ENCODE peak calls at places on chromosome 16, in six cellular contexts. B is neural crest cell, G is AG09309, H is glutamatergic neuron, S is K562, A is GM13977. D is an unnamed sample.
A peak's percentile ranks its signal among the peaks of the same experiment; 100 is the strongest.

GRCh38 chr16:87552772-87553171 is 49.5 kb upstream of the JPH3 start:
- DNase-seq in G (no peak), A (no peak), H (no peak), S (no peak), B (no peak), D (no peak)

GRCh38 chr16:27870116-27870798 is 193.3 kb downstream of the GSG1L start:
- DNase-seq in H (no peak), G (no peak), S (no peak), B (no peak), A (no peak), D (no peak)

GRCh38 chr16:84259691-84260090 is 19.9 kb upstream of the KCNG4 start:
- DNase-seq in G (no peak), H (no peak), S (no peak), B (no peak), A (no peak), D (no peak)

GRCh38 chr16:66418165-66418962 is 8.7 kb upstream of the BEAN1 start:
- DNase-seq in G (no peak), H (no peak), A (no peak), B (no peak), S (no peak), D (no peak)

GRCh38 chr16:13178318-13178717 is 276.9 kb downstream of the SHISA9 start:
- DNase-seq in S (no peak), A (no peak), B (no peak), G (no peak), H (peak; percentile 24), D (no peak)

GRCh38 chr16:19115148-19116021 is 1.6 kb downstream of the ITPRIPL2 start:
- DNase-seq in S (no peak), B (no peak), G (no peak), A (no peak), H (peak; percentile 45), D (no peak)

GRCh38 chr16:28087675-28088285 is 24.3 kb upstream of the GSG1L start:
- DNase-seq in G (no peak), A (no peak), S (no peak), H (no peak), B (no peak), D (no peak)

GRCh38 chr16:75264531-75264998 is 13.1 kb upstream of the BCAR1 start:
- DNase-seq in H (no peak), S (no peak), A (no peak), G (no peak), B (no peak), D (peak; percentile 33)

GRCh38 chr16:1673424-1674151 is 4.5 kb upstream of the JPT2 start:
- DNase-seq in H (no peak), S (no peak), G (no peak), B (no peak), A (no peak), D (no peak)

GRCh38 chr16:75789237-75789636 is 62.9 kb upstream of the CPHXL start:
- DNase-seq in G (peak; percentile 11), A (peak; percentile 61), H (no peak), S (peak; percentile 56), B (peak; percentile 28), D (peak; percentile 46)

GRCh38 chr16:82074019-82074558 is 39.0 kb downstream of the HSD17B2 start:
- DNase-seq in G (no peak), B (no peak), A (no peak), H (no peak), S (no peak), D (no peak)

GRCh38 chr16:57357330-57358151 is 1.0 kb upstream of the CCL22 start:
- DNase-seq in G (no peak), S (no peak), A (peak; percentile 17), B (no peak), H (no peak), D (no peak)

GRCh38 chr16:57848181-57848580 is 45.9 kb upstream of the KIFC3 start:
- DNase-seq in S (no peak), B (no peak), A (no peak), H (no peak), G (no peak), D (no peak)

GRCh38 chr16:85612801-85613608 is at the start of gene GSE1:
- DNase-seq in A (peak; percentile 96), B (peak; percentile 69), S (peak; percentile 92), G (no peak), H (peak; percentile 94), D (peak; percentile 80)

GRCh38 chr16:90026135-90026534 is 6.9 kb upstream of the DBNDD1 start:
- DNase-seq in H (no peak), S (peak; percentile 52), A (no peak), B (no peak), G (no peak), D (no peak)

GRCh38 chr16:29807426-29808218 is 1.3 kb downstream of the MAZ start:
- DNase-seq in A (peak; percentile 87), H (peak; percentile 82), G (peak; percentile 81), B (peak; percentile 71), S (peak; percentile 85), D (peak; percentile 93)

GRCh38 chr16:6571044-6571443 is 761.6 kb upstream of the RBFOX1 start:
- DNase-seq in H (peak; percentile 21), G (no peak), B (no peak), A (no peak), S (no peak), D (no peak)

GRCh38 chr16:87424260-87424659 is 32.1 kb downstream of the MAP1LC3B start:
- DNase-seq in S (no peak), G (no peak), B (no peak), H (no peak), A (no peak), D (no peak)

GRCh38 chr16:12057276-12057675 is 80.7 kb downstream of the SNX29 start:
- DNase-seq in B (no peak), A (no peak), H (no peak), S (no peak), G (peak; percentile 69), D (peak; percentile 94)

GRCh38 chr16:87274808-87275207 is 42.4 kb downstream of the C16orf95 start:
- DNase-seq in B (no peak), H (no peak), G (no peak), A (no peak), S (no peak), D (peak; percentile 15)

GRCh38 chr16:12009462-12009861 is 32.9 kb downstream of the SNX29 start:
- DNase-seq in A (no peak), B (no peak), H (no peak), S (no peak), G (no peak), D (no peak)

GRCh38 chr16:2366660-2367309 is 26.3 kb upstream of the ABCA3 start:
- DNase-seq in B (no peak), H (no peak), A (peak; percentile 38), S (no peak), G (no peak), D (no peak)

GRCh38 chr16:49986351-49987124 is 38.5 kb upstream of the CNEP1R1 start:
- DNase-seq in G (peak; percentile 32), B (no peak), A (no peak), H (no peak), S (peak; percentile 38), D (peak; percentile 59)

GRCh38 chr16:77898671-77899211 is 110.4 kb downstream of the VAT1L start:
- DNase-seq in A (no peak), H (no peak), G (peak; percentile 61), B (no peak), S (no peak), D (peak; percentile 96)

GRCh38 chr16:46620265-46621005 is 744 bp downstream of the SHCBP1 start:
- DNase-seq in A (peak; percentile 51), G (no peak), H (no peak), B (no peak), S (peak; percentile 36), D (no peak)

GRCh38 chr16:31198207-31198882 is 4.2 kb downstream of the PYCARD start:
- DNase-seq in H (no peak), G (no peak), A (no peak), S (no peak), B (no peak), D (no peak)

GRCh38 chr16:14576532-14576931 is 53.5 kb downstream of the PARN start:
- DNase-seq in G (no peak), A (no peak), B (no peak), H (no peak), S (no peak), D (no peak)

GRCh38 chr16:72658888-72659717 is 388.8 kb downstream of the ZFHX3 start:
- DNase-seq in S (no peak), G (no peak), H (no peak), A (no peak), B (no peak), D (peak; percentile 54)

GRCh38 chr16:27169511-27170071 is 33.7 kb upstream of the KDM8 start:
- DNase-seq in B (no peak), A (no peak), H (no peak), S (no peak), G (peak; percentile 93), D (peak; percentile 92)

DNA sequence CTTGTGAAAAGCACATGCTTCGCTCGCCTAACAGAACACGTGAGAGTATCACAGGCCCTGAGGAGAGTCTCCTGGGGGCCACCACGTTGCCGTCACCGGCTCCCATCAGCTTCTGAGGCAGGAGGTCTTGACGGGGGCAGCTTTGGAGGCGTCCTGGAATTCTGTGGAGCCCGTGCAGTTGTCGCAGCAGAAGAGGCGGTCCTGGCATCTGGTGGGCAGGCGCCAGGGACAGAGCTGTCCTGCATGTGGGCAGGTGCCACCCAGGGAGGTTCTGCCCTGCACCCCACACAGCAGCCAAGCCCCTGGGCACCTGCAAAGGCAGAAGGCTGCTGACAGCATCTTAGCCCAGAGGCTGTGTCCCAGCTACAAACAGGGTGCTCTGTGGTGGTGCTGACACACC is 99.0 kb upstream of the CREBBP start:
- DNase-seq in H (no peak), A (no peak), B (no peak), G (no peak), S (no peak), D (no peak)
- TF ChIP-seq CTCF in H (no peak), A (no peak), B (no peak), G (no peak), S (no peak), D (no peak)

DNA sequence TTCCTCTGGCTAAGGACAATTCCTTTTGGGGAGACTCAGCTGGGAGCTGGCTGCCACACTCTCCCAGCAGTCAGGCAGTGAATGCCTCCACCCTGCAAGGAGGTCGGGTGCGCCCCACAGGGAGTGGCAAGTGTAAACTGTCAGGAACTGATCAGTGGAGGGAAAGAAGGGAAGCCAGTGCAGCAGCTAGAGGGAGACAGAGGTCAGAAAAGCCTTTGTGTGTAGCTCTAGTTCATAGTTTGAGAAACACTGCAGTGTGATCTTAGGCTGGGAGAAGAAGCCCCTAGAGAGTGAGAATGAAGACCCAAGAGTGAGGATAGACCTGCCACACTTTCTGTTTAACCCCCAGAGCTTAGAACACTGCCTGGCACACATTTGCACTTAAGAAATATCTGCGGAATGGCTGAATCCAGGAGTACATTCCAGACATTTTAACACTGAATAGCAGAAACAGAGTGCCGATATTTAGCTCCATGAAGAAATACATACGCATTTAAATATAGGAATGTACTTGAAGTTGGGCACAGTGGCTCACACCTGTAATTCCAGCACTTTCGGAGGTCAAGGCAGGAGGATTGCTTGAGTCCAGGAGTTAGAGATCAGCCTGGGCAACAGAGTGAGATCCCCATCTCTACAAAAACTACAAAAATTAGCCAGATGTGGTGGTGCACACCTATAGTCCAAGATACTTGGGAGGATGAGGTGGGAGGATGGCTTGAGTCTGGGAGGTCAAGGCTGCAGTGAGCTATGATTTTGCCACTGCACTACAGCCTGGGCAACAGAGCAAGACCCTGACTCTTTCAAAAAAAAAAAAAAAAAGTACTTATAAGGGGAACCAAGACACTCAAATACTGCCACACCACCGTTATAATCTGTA is 11.1 kb upstream of the SLC5A11 start:
- DNase-seq in H (no peak), G (no peak), S (peak; percentile 73), B (no peak), A (peak; percentile 49), D (peak; percentile 29)
- TF ChIP-seq CTCF in H (no peak), G (peak; percentile 84), S (peak; percentile 92), B (peak; percentile 61), A (peak; percentile 52), D (peak; percentile 71)

GRCh38 chr16:3702082-3702481 is 15.2 kb downstream of the TRAP1 start:
- DNase-seq in G (no peak), H (no peak), A (no peak), B (no peak), S (no peak), D (no peak)
- TF ChIP-seq CTCF in G (no peak), H (no peak), A (no peak), B (no peak), S (no peak), D (no peak)

GRCh38 chr16:4390266-4391260 is 18.9 kb downstream of the VASN start:
- DNase-seq in B (no peak), A (no peak), H (no peak), G (no peak), S (no peak), D (no peak)
- TF ChIP-seq CTCF in B (no peak), A (no peak), H (no peak), G (no peak), S (peak; percentile 9), D (peak; percentile 17)